ENCODE peak calls at places on chromosomes 1 and 21, in nine cellular contexts. L is fibroblast of the aortic adventitia, G is PC-9, I is WTC11, V is endothelial cell, Q is vagina, T is AG04450, P is fibroblast of lung, O is tibial nerve. B is an unnamed sample.

GRCh38 chr1:162660598-162660997 is 28.3 kb downstream of the DDR2 start:
- DNase-seq in L (no peak), G (no peak), I (no peak), V (no peak), Q (no peak), T (no peak), P (no peak), O (no peak), B (no peak)

GRCh38 chr1:231678021-231678432 is 51.4 kb downstream of the DISC1 start:
- DNase-seq in L (no peak), G (no peak), I (no peak), V (no peak), Q (no peak), T (peak; percentile 37), P (peak; percentile 31), O (no peak), B (no peak)

GRCh38 chr1:29122987-29123870 is 474 bp downstream of the TMEM200B start:
- DNase-seq in L (peak; percentile 36), G (no peak), I (peak; percentile 45), V (peak; percentile 49), Q (no peak), T (no peak), P (peak; percentile 58), O (no peak), B (peak; percentile 37)

GRCh38 chr1:165034136-165034535 is 322.4 kb downstream of the LMX1A start:
- DNase-seq in L (no peak), G (no peak), I (no peak), V (no peak), Q (no peak), T (no peak), P (peak; percentile 74), O (no peak), B (no peak)

GRCh38 chr1:243255791-243256512 is at the start of gene SDCCAG8:
- DNase-seq in L (peak; percentile 100), G (peak; percentile 96), I (peak; percentile 98), V (peak; percentile 93), Q (peak; percentile 98), T (peak; percentile 100), P (peak; percentile 100), O (peak; percentile 95), B (peak; percentile 98)

GRCh38 chr1:119862276-119862675 is 34.0 kb downstream of the ADAM30 start:
- DNase-seq in L (peak; percentile 37), G (no peak), I (no peak), V (no peak), Q (no peak), T (peak; percentile 29), P (no peak), O (no peak), B (no peak)

GRCh38 chr1:27940297-27940696 is 5.5 kb downstream of the SMPDL3B start:
- DNase-seq in L (peak; percentile 24), G (no peak), I (peak; percentile 66), V (peak; percentile 58), Q (no peak), T (no peak), P (peak; percentile 31), O (peak; percentile 37), B (peak; percentile 89)

GRCh38 chr1:182163821-182164223 is 102.3 kb upstream of the ZNF648 start:
- DNase-seq in L (no peak), G (no peak), I (no peak), V (no peak), Q (no peak), T (no peak), P (peak; percentile 24), O (peak; percentile 58), B (no peak)

GRCh38 chr1:221601166-221601565 is 140.7 kb downstream of the DUSP10 start:
- DNase-seq in L (no peak), G (no peak), I (no peak), V (no peak), Q (no peak), T (no peak), P (no peak), O (no peak), B (no peak)

GRCh38 chr1:221602866-221603265 is 139.0 kb downstream of the DUSP10 start:
- DNase-seq in L (peak; percentile 36), G (no peak), I (no peak), V (no peak), Q (no peak), T (no peak), P (peak; percentile 32), O (no peak), B (no peak)

GRCh38 chr1:221594600-221594999 is 147.3 kb downstream of the DUSP10 start:
- DNase-seq in L (no peak), G (no peak), I (no peak), V (no peak), Q (no peak), T (no peak), P (no peak), O (no peak), B (no peak)

DNA sequence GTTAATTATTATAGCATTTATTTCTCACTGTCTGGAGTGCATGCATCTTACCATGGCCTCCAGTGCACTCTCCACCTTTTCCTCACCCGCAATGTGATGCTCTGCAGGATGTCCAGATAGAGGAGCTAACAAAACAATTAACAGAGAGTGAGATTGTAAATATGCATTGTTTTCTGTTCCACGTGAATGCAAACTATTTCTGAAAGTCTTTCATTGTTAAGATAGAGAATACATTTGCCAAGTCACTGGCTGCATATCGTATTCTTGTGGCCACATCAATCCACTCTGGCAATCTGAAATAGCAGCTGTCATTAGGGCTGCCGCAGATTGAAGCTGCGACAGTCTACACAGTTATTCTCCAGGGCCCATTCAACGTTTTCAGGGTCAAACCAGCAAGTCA is 143.8 kb downstream of the DUSP10 start:
- DNase-seq in L (no peak), G (no peak), I (no peak), V (no peak), Q (no peak), T (no peak), P (no peak), O (no peak), B (no peak)
- TF ChIP-seq CTCF in L (no peak), G (no peak), I (no peak), V (no peak), Q (no peak), T (no peak), P (no peak), O (no peak), B (no peak)

GRCh38 chr1:223831755-223832636 is 13.8 kb downstream of the TP53BP2 start:
- DNase-seq in L (peak; percentile 82), G (no peak), I (no peak), V (no peak), Q (no peak), T (no peak), P (peak; percentile 74), O (no peak), B (no peak)

GRCh38 chr1:223833948-223834347 is 11.8 kb downstream of the TP53BP2 start:
- DNase-seq in L (no peak), G (no peak), I (no peak), V (no peak), Q (no peak), T (no peak), P (no peak), O (no peak), B (no peak)

GRCh38 chr1:223829678-223830077 is 16.1 kb downstream of the TP53BP2 start:
- DNase-seq in L (no peak), G (no peak), I (no peak), V (no peak), Q (no peak), T (no peak), P (no peak), O (no peak), B (no peak)

GRCh38 chr1:223834660-223835263 is 11.0 kb downstream of the TP53BP2 start:
- DNase-seq in L (peak; percentile 91), G (no peak), I (no peak), V (no peak), Q (no peak), T (peak; percentile 73), P (peak; percentile 79), O (no peak), B (peak; percentile 31)

DNA sequence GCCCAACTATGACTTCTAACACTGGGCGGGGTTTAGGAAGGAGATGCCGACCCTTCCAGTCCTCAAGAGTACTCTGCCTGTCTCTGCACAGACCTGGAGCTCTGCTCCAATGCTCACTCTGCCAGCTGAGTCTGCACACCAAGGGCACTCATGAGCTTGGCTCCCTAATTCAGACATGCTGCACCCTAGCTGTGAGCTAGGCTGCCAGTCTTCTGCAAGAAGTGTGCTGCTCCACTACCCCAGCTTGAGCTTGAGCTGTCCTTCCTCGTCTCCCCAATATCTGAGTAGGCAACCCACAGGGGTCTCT is 13.2 kb downstream of the TP53BP2 start:
- DNase-seq in L (no peak), G (no peak), I (no peak), V (no peak), Q (no peak), T (no peak), P (no peak), O (no peak), B (peak; percentile 35)
- TF ChIP-seq CTCF in L (no peak), G (no peak), I (no peak), V (no peak), Q (no peak), T (no peak), P (no peak), O (no peak), B (no peak)

GRCh38 chr21:20257052-20257451 is 741.2 kb upstream of the NCAM2 start:
- DNase-seq in L (no peak), G (no peak), I (no peak), V (no peak), Q (no peak), T (no peak), P (no peak), O (no peak), B (no peak)

GRCh38 chr21:20253261-20253660 is 744.9 kb upstream of the NCAM2 start:
- DNase-seq in L (no peak), G (no peak), I (no peak), V (no peak), Q (no peak), T (no peak), P (no peak), O (no peak), B (no peak)

GRCh38 chr21:20258542-20258941 is 739.7 kb upstream of the NCAM2 start:
- DNase-seq in L (no peak), G (no peak), I (no peak), V (no peak), Q (no peak), T (no peak), P (no peak), O (no peak), B (no peak)

GRCh38 chr21:20259035-20259867 is 739.0 kb upstream of the NCAM2 start:
- DNase-seq in L (no peak), G (no peak), I (no peak), V (no peak), Q (no peak), T (no peak), P (no peak), O (no peak), B (no peak)

DNA sequence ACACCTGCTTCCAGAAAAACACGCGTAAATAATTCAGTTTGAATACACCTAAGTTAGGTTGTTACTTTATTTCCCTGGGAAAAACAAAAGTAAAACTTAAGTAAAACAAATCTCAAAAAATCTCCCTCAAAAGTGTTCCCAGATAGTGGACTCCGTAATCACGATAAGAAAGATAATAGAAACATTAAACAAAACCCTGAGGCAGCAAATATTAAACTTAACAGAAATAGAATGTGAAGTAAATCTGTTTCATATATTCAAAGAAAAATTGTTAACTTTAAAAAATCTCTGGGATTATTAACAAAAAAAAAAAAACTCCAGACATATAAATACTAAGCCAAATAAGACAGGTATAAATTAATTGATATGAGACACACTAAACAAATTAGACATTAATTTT is 743.2 kb upstream of the NCAM2 start:
- DNase-seq in L (no peak), G (no peak), I (no peak), V (no peak), Q (no peak), T (no peak), P (no peak), O (no peak), B (no peak)
- TF ChIP-seq CTCF in L (no peak), G (no peak), I (no peak), V (no peak), Q (no peak), T (no peak), P (no peak), O (no peak), B (no peak)

DNA sequence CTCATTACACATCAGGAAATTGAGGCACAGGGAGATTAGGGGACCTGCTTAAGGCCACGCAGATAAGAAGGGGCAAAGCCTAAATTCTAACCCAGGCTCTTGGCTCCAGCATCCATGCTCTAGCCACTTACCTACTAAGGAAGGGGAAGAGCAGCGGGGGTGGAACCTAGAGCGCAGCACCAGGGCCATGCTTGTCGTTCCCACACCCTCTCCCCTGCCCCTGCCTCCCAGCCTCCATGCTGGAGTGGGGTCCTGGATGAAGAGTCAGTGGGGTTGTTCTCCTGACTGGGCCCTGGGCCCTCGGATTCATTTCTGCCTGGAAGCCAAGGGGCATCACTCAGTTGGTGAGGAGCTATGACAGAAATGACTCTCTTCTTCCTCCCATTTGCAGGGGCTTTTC is 133.3 kb downstream of the FOXD2 start:
- DNase-seq in L (no peak), G (no peak), I (no peak), V (no peak), Q (no peak), T (no peak), P (no peak), O (no peak), B (no peak)
- TF ChIP-seq CTCF in L (no peak), G (no peak), I (no peak), V (no peak), Q (no peak), T (no peak), P (no peak), O (no peak), B (no peak)

B was measured in activated CD8-positive, alpha-beta T cell treated with anti-CD3 and anti-CD28 coated beads for 36 hours.